ENCODE peak calls at places on chromosomes 12 and 14, in nine cellular contexts. L is tibial nerve; F is lung microvascular endothelial cell; D is activated CD4-positive, CD25-positive, alpha-beta regulatory T cell; V is activated CD4-positive, alpha-beta T cell treated with anti-CD3 and anti-CD28 coated beads, Interleukin-2, amount 50 U/mL, for 24 hours; I is stimulated activated effector memory CD8-positive, alpha-beta T cell treated with anti-CD3 and anti-CD28 coated beads, Interleukin-12 subunit alpha, Interleukin-12 subunit beta, amount 100 ng/mL, for 72 hours; O is anterior cingulate cortex; G is left ventricle myocardium superior; N is islet precursor cell. S is an unnamed sample.

GRCh38 chr12:113422030-113422900 is at the start of gene SDSL:
- DNase-seq in L (no peak), F (peak), D (no peak), V (no peak), I (peak), O (peak), G (peak), N (peak), S (peak)

GRCh38 chr12:132955094-132955932 is 793 bp downstream of the ZNF605 start:
- DNase-seq in L (no peak), F (peak), D (no peak), V (no peak), I (peak), O (peak), G (peak), N (peak), S (peak)

GRCh38 chr12:107349008-107349747 is 255.8 kb upstream of the CRY1 start:
- DNase-seq in L (peak), F (peak), D (no peak), V (no peak), I (no peak), O (peak), G (no peak), N (peak), S (peak)

GRCh38 chr12:130336723-130337475 is 788 bp upstream of the PIWIL1 start:
- DNase-seq in L (no peak), F (no peak), D (no peak), V (no peak), I (no peak), O (no peak), G (no peak), N (no peak), S (no peak)

GRCh38 chr14:38412654-38413053 is 156.8 kb upstream of the CLEC14A start:
- DNase-seq in L (no peak), F (no peak), D (no peak), V (no peak), I (no peak), O (no peak), G (peak), N (no peak), S (no peak)

GRCh38 chr12:92747151-92747550 is 44.4 kb downstream of the PLEKHG7 start:
- DNase-seq in L (no peak), F (no peak), D (no peak), V (no peak), I (no peak), O (no peak), G (no peak), N (no peak), S (no peak)

GRCh38 chr12:57620936-57621496 is 9.8 kb downstream of the ARHGEF25 start:
- DNase-seq in L (no peak), F (no peak), D (no peak), V (no peak), I (no peak), O (no peak), G (no peak), N (peak), S (no peak)

GRCh38 chr12:26787125-26787495 is 45.9 kb downstream of the ITPR2 start:
- DNase-seq in L (no peak), F (peak), D (no peak), V (no peak), I (no peak), O (no peak), G (no peak), N (peak), S (peak)

GRCh38 chr12:54419088-54419887 is at the start of gene ITGA5:
- DNase-seq in L (peak), F (peak), D (no peak), V (no peak), I (no peak), O (no peak), G (peak), N (peak), S (peak)

GRCh38 chr12:124527861-124528561 is 39.4 kb downstream of the NCOR2 start:
- DNase-seq in L (no peak), F (peak), D (no peak), V (no peak), I (no peak), O (no peak), G (no peak), N (no peak), S (no peak)

GRCh38 chr12:106342397-106343212 is 14.9 kb upstream of the POLR3B start:
- DNase-seq in L (peak), F (peak), D (no peak), V (no peak), I (no peak), O (no peak), G (peak), N (peak), S (no peak)

GRCh38 chr12:81798294-81798693 is 39.1 kb upstream of the PPFIA2 start:
- DNase-seq in L (no peak), F (no peak), D (no peak), V (no peak), I (no peak), O (no peak), G (no peak), N (peak), S (peak)

GRCh38 chr12:110498984-110499706 is 2.8 kb downstream of the VPS29 start:
- DNase-seq in L (no peak), F (peak), D (no peak), V (no peak), I (no peak), O (no peak), G (no peak), N (no peak), S (no peak)

GRCh38 chr14:103894034-103894722 is 34.1 kb upstream of the TDRD9 start:
- DNase-seq in L (no peak), F (no peak), D (no peak), V (no peak), I (no peak), O (no peak), G (no peak), N (peak), S (no peak)

GRCh38 chr14:91417983-91418386 is 365 bp upstream of the CCDC88C start:
- DNase-seq in L (no peak), F (peak), D (peak), V (no peak), I (peak), O (no peak), G (no peak), N (peak), S (peak)

GRCh38 chr14:49950275-49951250 is 57.7 kb downstream of the ARF6 start:
- DNase-seq in L (no peak), F (peak), D (no peak), V (no peak), I (no peak), O (no peak), G (no peak), N (no peak), S (no peak)

GRCh38 chr14:60242420-60242819 is 6.6 kb upstream of the PPM1A start:
- DNase-seq in L (no peak), F (no peak), D (no peak), V (no peak), I (no peak), O (no peak), G (no peak), N (no peak), S (no peak)

GRCh38 chr14:69535230-69535848 is 39.3 kb downstream of the CCDC177 start:
- DNase-seq in L (no peak), F (peak), D (no peak), V (no peak), I (no peak), O (peak), G (no peak), N (peak), S (peak)

GRCh38 chr12:97957109-97957508 is 494.5 kb downstream of the RMST start:
- DNase-seq in L (no peak), F (no peak), D (no peak), V (no peak), I (no peak), O (no peak), G (no peak), N (no peak), S (no peak)

GRCh38 chr14:36654185-36655053 is 7.2 kb upstream of the PAX9 start:
- DNase-seq in L (no peak), F (no peak), D (no peak), V (no peak), I (no peak), O (no peak), G (no peak), N (peak), S (peak)

GRCh38 chr12:5520831-5521230 is 88.9 kb downstream of the NTF3 start:
- DNase-seq in L (no peak), F (no peak), D (no peak), V (no peak), I (no peak), O (no peak), G (no peak), N (peak), S (no peak)

GRCh38 chr12:131860472-131861260 is 32.5 kb downstream of the MMP17 start:
- DNase-seq in L (peak), F (peak), D (no peak), V (no peak), I (no peak), O (no peak), G (peak), N (peak), S (peak)

GRCh38 chr14:76773188-76773885 is 12.1 kb downstream of the VASH1 start:
- DNase-seq in L (no peak), F (peak), D (no peak), V (no peak), I (no peak), O (no peak), G (peak), N (peak), S (peak)

GRCh38 chr14:78405071-78405856 is 235.1 kb downstream of the NRXN3 start:
- DNase-seq in L (no peak), F (no peak), D (no peak), V (no peak), I (no peak), O (no peak), G (no peak), N (no peak), S (peak)

GRCh38 chr12:52903855-52904508 is 894 bp downstream of the KRT8 start:
- DNase-seq in L (no peak), F (peak), D (peak), V (no peak), I (peak), O (no peak), G (peak), N (peak), S (peak)

GRCh38 chr14:23877111-23877510 is 76.5 kb upstream of the DHRS4 start:
- DNase-seq in L (no peak), F (no peak), D (no peak), V (no peak), I (no peak), O (no peak), G (no peak), N (no peak), S (no peak)

GRCh38 chr12:68260153-68260552 is 6.7 kb upstream of the IL22 start:
- DNase-seq in L (no peak), F (no peak), D (no peak), V (no peak), I (no peak), O (no peak), G (no peak), N (no peak), S (no peak)

GRCh38 chr12:120470150-120470817 is 736 bp upstream of the SRSF9 start:
- DNase-seq in L (no peak), F (peak), D (no peak), V (no peak), I (no peak), O (peak), G (no peak), N (no peak), S (no peak)